ENCODE peak calls at places on chromosomes 12 and 14, in six cellular contexts. B, V, Q, O, A and Z are unnamed samples. For H3K27me3, the result is how much of the 10 kb centered on the place peaks cover.

GRCh38 chr12:6861391-6861790 is 5.9 kb upstream of the TPI1 start:
- DNase-seq in B (no peak), V (no peak), Q (no peak), O (no peak), A (no peak), Z (no peak)

GRCh38 chr12:51923506-51924365 is 16.4 kb downstream of the ACVRL1 start:
- DNase-seq in B (peak), V (no peak), Q (peak), O (no peak), A (peak), Z (no peak)

GRCh38 chr12:102964872-102965271 is 7.4 kb downstream of the ASCL1 start:
- DNase-seq in B (peak), V (no peak), Q (no peak), O (no peak), A (peak), Z (no peak)

GRCh38 chr14:97187916-97188315 is 390.7 kb downstream of the VRK1 start:
- DNase-seq in B (no peak), V (no peak), Q (no peak), O (no peak), A (no peak), Z (no peak)

GRCh38 chr12:65074932-65075331 is 46.2 kb downstream of the WIF1 start:
- DNase-seq in B (no peak), V (no peak), Q (no peak), O (peak), A (no peak), Z (peak)

GRCh38 chr14:104178279-104178678 is 39.9 kb downstream of the KIF26A start:
- DNase-seq in B (no peak), V (no peak), Q (no peak), O (no peak), A (no peak), Z (no peak)

GRCh38 chr12:2082321-2082720 is 29.5 kb downstream of the CACNA1C start:
- DNase-seq in B (no peak), V (no peak), Q (no peak), O (no peak), A (no peak), Z (no peak)

GRCh38 chr14:101019974-101020710 is 116.6 kb upstream of the RTL1 start:
- DNase-seq in B (peak), V (no peak), Q (no peak), O (no peak), A (no peak), Z (no peak)

GRCh38 chr14:63713058-63713457 is 14.8 kb downstream of the SGPP1 start:
- DNase-seq in B (no peak), V (no peak), Q (no peak), O (no peak), A (no peak), Z (no peak)

GRCh38 chr12:81095470-81096232 is 17.8 kb downstream of the ACSS3 start:
- DNase-seq in B (no peak), V (no peak), Q (no peak), O (no peak), A (no peak), Z (no peak)

GRCh38 chr12:76587428-76588178 is 28.0 kb upstream of the OSBPL8 start:
- DNase-seq in B (no peak), V (no peak), Q (no peak), O (no peak), A (no peak), Z (no peak)

GRCh38 chr12:26034371-26035142 is 76.1 kb downstream of the RASSF8 start:
- DNase-seq in B (no peak), V (no peak), Q (no peak), O (no peak), A (no peak), Z (no peak)

GRCh38 chr12:452667-453210 is 7.0 kb upstream of the B4GALNT3 start:
- DNase-seq in B (peak), V (no peak), Q (peak), O (no peak), A (no peak), Z (no peak)

GRCh38 chr14:83520837-83521236 is 1987.2 kb upstream of the SEL1L start:
- DNase-seq in B (no peak), V (no peak), Q (no peak), O (no peak), A (peak), Z (no peak)

GRCh38 chr12:80264386-80264785 is 165.0 kb downstream of the OTOGL start:
- DNase-seq in B (no peak), V (no peak), Q (no peak), O (no peak), A (no peak), Z (no peak)

GRCh38 chr12:57127101-57127709 is 1.1 kb upstream of the LRP1 start:
- DNase-seq in B (peak), V (no peak), Q (peak), O (peak), A (peak), Z (peak)

GRCh38 chr14:51095854-51096823 is 1.2 kb upstream of the TRIM9 start:
- DNase-seq in B (no peak), V (no peak), Q (no peak), O (no peak), A (peak), Z (no peak)
- H3K27me3 ChIP-seq in B (under half), V (under half), Q (under half), O (under half), A (under half), Z (under half)

GRCh38 chr14:68104518-68104917 is 284.9 kb downstream of the RAD51B start:
- DNase-seq in B (no peak), V (no peak), Q (no peak), O (peak), A (no peak), Z (no peak)
- TF ChIP-seq RAD21 in B (no peak), V (no peak), Q (no peak), O (no peak), A (no peak), Z (no peak)

DNA sequence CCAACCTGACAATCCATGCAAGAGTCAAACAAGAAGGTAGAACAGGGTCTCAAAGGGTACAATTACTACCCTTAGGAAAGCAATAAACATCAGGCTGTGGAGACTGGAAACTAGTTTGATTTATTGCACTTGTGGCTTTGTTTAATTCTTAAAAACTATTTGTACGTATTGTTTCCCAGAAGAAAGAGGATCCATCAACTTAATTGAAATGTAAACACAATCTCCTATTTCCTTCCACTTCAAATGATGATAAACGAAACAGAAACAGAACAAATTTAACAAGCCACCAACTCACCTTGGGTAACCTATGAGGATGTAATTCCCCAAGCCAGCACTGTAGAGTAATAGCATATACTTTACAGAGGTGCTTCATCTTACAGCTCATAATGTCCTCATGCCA is 8.0 kb downstream of the STXBP6 start:
- DNase-seq in B (no peak), V (no peak), Q (no peak), O (no peak), A (no peak), Z (no peak)
- TF ChIP-seq MAX in B (no peak), V (no peak), Q (no peak), O (no peak), A (no peak), Z (no peak)

GRCh38 chr12:54593716-54594115 is 5.3 kb upstream of the PPP1R1A start:
- DNase-seq in B (no peak), V (no peak), Q (no peak), O (no peak), A (no peak), Z (no peak)
- H3K27me3 ChIP-seq in B (under half), V (under half), Q (half or more), O (under half), A (half or more), Z (under half)

GRCh38 chr12:50224026-50224692 is 57.0 kb upstream of the CERS5 start:
- DNase-seq in B (no peak), V (no peak), Q (no peak), O (peak), A (no peak), Z (peak)
- TF ChIP-seq RAD21 in B (no peak), V (no peak), Q (no peak), O (no peak), A (no peak), Z (peak)

GRCh38 chr12:54159140-54159539 is 29.6 kb downstream of the SMUG1 start:
- DNase-seq in B (peak), V (peak), Q (peak), O (peak), A (peak), Z (peak)
- TF ChIP-seq MAX in B (peak), V (no peak), Q (no peak), O (no peak), A (no peak), Z (peak)

GRCh38 chr12:48012070-48012469 is 7.8 kb upstream of the COL2A1 start:
- DNase-seq in B (no peak), V (no peak), Q (no peak), O (no peak), A (no peak), Z (no peak)

GRCh38 chr12:48015954-48016353 is 11.7 kb upstream of the COL2A1 start:
- DNase-seq in B (no peak), V (no peak), Q (no peak), O (no peak), A (no peak), Z (no peak)

GRCh38 chr12:48015129-48015528 is 10.9 kb upstream of the COL2A1 start:
- DNase-seq in B (no peak), V (no peak), Q (no peak), O (no peak), A (no peak), Z (no peak)

GRCh38 chr12:48010366-48010970 is 6.2 kb upstream of the COL2A1 start:
- DNase-seq in B (no peak), V (no peak), Q (no peak), O (no peak), A (no peak), Z (no peak)

GRCh38 chr12:48013287-48013686 is 9.0 kb upstream of the COL2A1 start:
- DNase-seq in B (no peak), V (no peak), Q (no peak), O (no peak), A (no peak), Z (no peak)
- H3K27me3 ChIP-seq in B (half or more), V (under half), Q (half or more), O (under half), A (half or more), Z (under half)

GRCh38 chr12:4154672-4155225 is 118.8 kb upstream of the CCND2 start:
- DNase-seq in B (no peak), V (no peak), Q (no peak), O (no peak), A (no peak), Z (no peak)

GRCh38 chr12:4160314-4161040 is 113.1 kb upstream of the CCND2 start:
- DNase-seq in B (peak), V (no peak), Q (no peak), O (no peak), A (no peak), Z (no peak)

GRCh38 chr12:4156317-4156716 is 117.2 kb upstream of the CCND2 start:
- DNase-seq in B (no peak), V (no peak), Q (no peak), O (no peak), A (no peak), Z (no peak)

GRCh38 chr12:4159851-4160250 is 113.7 kb upstream of the CCND2 start:
- DNase-seq in B (peak), V (no peak), Q (no peak), O (no peak), A (no peak), Z (no peak)

GRCh38 chr12:4157122-4157521 is 116.4 kb upstream of the CCND2 start:
- DNase-seq in B (no peak), V (no peak), Q (no peak), O (no peak), A (no peak), Z (no peak)
- TF ChIP-seq RAD21 in B (no peak), V (no peak), Q (no peak), O (no peak), A (no peak), Z (no peak)

GRCh38 chr14:90649557-90650135 is 166.6 kb downstream of the TTC7B start:
- DNase-seq in B (no peak), V (no peak), Q (no peak), O (no peak), A (no peak), Z (no peak)
- TF ChIP-seq MAX in B (no peak), V (no peak), Q (no peak), O (no peak), A (no peak), Z (no peak)

GRCh38 chr12:19130224-19131019 is 889 bp downstream of the PLEKHA5 start:
- DNase-seq in B (peak), V (no peak), Q (peak), O (no peak), A (peak), Z (no peak)
- H3K27me3 ChIP-seq in B (under half), V (under half), Q (under half), O (under half), A (under half), Z (under half)